ENCODE peak calls at places on chromosomes 6 and 20, in four cellular contexts. One of them, this sample, is unnamed.

GRCh38 chr6:158837684-158838625 is 18.8 kb upstream of the EZR start:
- DNase-seq in occipital lobe: no peak
- DNase-seq in fibroblast of villous mesenchyme: no peak
- DNase-seq in HEK293T: no peak
- DNase-seq in this sample: no peak

GRCh38 chr20:1964659-1965405 is 29.0 kb downstream of the PDYN start:
- DNase-seq in occipital lobe: no peak
- DNase-seq in fibroblast of villous mesenchyme: no peak
- DNase-seq in HEK293T: no peak
- DNase-seq in this sample: no peak

GRCh38 chr6:108677357-108677756 is 116.6 kb downstream of the FOXO3 start:
- DNase-seq in occipital lobe: no peak
- DNase-seq in fibroblast of villous mesenchyme: no peak
- DNase-seq in HEK293T: no peak
- DNase-seq in this sample: no peak

GRCh38 chr6:136528477-136528876 is 21.7 kb downstream of the MAP7 start:
- DNase-seq in occipital lobe: no peak
- DNase-seq in fibroblast of villous mesenchyme: no peak
- DNase-seq in HEK293T: no peak
- DNase-seq in this sample: no peak

GRCh38 chr20:51043811-51044210 is 20.9 kb upstream of the KCNG1 start:
- DNase-seq in occipital lobe: no peak
- DNase-seq in fibroblast of villous mesenchyme: no peak
- DNase-seq in HEK293T: no peak
- DNase-seq in this sample: no peak

GRCh38 chr6:4586469-4586859 is 189.7 kb upstream of the CDYL start:
- DNase-seq in occipital lobe: no peak
- DNase-seq in fibroblast of villous mesenchyme: no peak
- DNase-seq in HEK293T: no peak
- DNase-seq in this sample: no peak

GRCh38 chr6:5518936-5519491 is 257.7 kb downstream of the FARS2 start:
- DNase-seq in occipital lobe: no peak
- DNase-seq in fibroblast of villous mesenchyme: no peak
- DNase-seq in HEK293T: no peak
- DNase-seq in this sample: no peak

GRCh38 chr20:40691566-40692239 is 2.7 kb upstream of the MAFB start:
- DNase-seq in occipital lobe: no peak
- DNase-seq in fibroblast of villous mesenchyme: no peak
- DNase-seq in HEK293T: no peak
- DNase-seq in this sample: no peak

GRCh38 chr6:169766232-169766631 is 14.8 kb downstream of the ERMARD start:
- DNase-seq in occipital lobe: no peak
- DNase-seq in fibroblast of villous mesenchyme: peak
- DNase-seq in HEK293T: no peak
- DNase-seq in this sample: no peak

GRCh38 chr6:5208491-5208890 is 52.3 kb downstream of the LYRM4 start:
- DNase-seq in occipital lobe: no peak
- DNase-seq in fibroblast of villous mesenchyme: peak
- DNase-seq in HEK293T: no peak
- DNase-seq in this sample: no peak

GRCh38 chr6:142932788-142933362 is 12.1 kb downstream of the HIVEP2 start:
- DNase-seq in occipital lobe: no peak
- DNase-seq in fibroblast of villous mesenchyme: no peak
- DNase-seq in HEK293T: no peak
- DNase-seq in this sample: no peak

GRCh38 chr6:55636406-55637102 is 57.6 kb upstream of the HMGCLL1 start:
- DNase-seq in occipital lobe: no peak
- DNase-seq in fibroblast of villous mesenchyme: peak
- DNase-seq in HEK293T: no peak
- DNase-seq in this sample: no peak

GRCh38 chr6:29694637-29695036 is 13.7 kb upstream of the ZFP57 start:
- DNase-seq in occipital lobe: no peak
- DNase-seq in fibroblast of villous mesenchyme: no peak
- DNase-seq in HEK293T: no peak
- DNase-seq in this sample: no peak

GRCh38 chr20:13819885-13820645 is 35.2 kb downstream of the NDUFAF5 start:
- DNase-seq in occipital lobe: no peak
- DNase-seq in fibroblast of villous mesenchyme: peak
- DNase-seq in HEK293T: peak
- DNase-seq in this sample: no peak

GRCh38 chr20:47704746-47705496 is 80.4 kb downstream of the SULF2 start:
- DNase-seq in occipital lobe: peak
- DNase-seq in fibroblast of villous mesenchyme: no peak
- DNase-seq in HEK293T: no peak
- DNase-seq in this sample: no peak

GRCh38 chr6:69665437-69665836 is 131.4 kb downstream of the LMBRD1 start:
- DNase-seq in occipital lobe: no peak
- DNase-seq in fibroblast of villous mesenchyme: no peak
- DNase-seq in HEK293T: no peak
- DNase-seq in this sample: no peak

GRCh38 chr20:10788055-10788454 is 114.3 kb upstream of the JAG1 start:
- DNase-seq in occipital lobe: no peak
- DNase-seq in fibroblast of villous mesenchyme: no peak
- DNase-seq in HEK293T: no peak
- DNase-seq in this sample: no peak

GRCh38 chr6:165849539-165850430 is 186.7 kb upstream of the PDE10A start:
- DNase-seq in occipital lobe: no peak
- DNase-seq in fibroblast of villous mesenchyme: no peak
- DNase-seq in HEK293T: no peak
- DNase-seq in this sample: no peak

GRCh38 chr6:79250107-79250514 is 15.6 kb upstream of the HMGN3 start:
- DNase-seq in occipital lobe: no peak
- DNase-seq in fibroblast of villous mesenchyme: no peak
- DNase-seq in HEK293T: peak
- DNase-seq in this sample: no peak

GRCh38 chr20:22350624-22351023 is 233.7 kb downstream of the FOXA2 start:
- DNase-seq in occipital lobe: no peak
- DNase-seq in fibroblast of villous mesenchyme: no peak
- DNase-seq in HEK293T: no peak
- DNase-seq in this sample: no peak

GRCh38 chr20:47541355-47541922 is 39.8 kb downstream of the NCOA3 start:
- DNase-seq in occipital lobe: no peak
- DNase-seq in fibroblast of villous mesenchyme: no peak
- DNase-seq in HEK293T: no peak
- DNase-seq in this sample: no peak

GRCh38 chr20:35295058-35295457 is 2.8 kb upstream of the FAM83C start:
- DNase-seq in occipital lobe: no peak
- DNase-seq in fibroblast of villous mesenchyme: no peak
- DNase-seq in HEK293T: no peak
- DNase-seq in this sample: no peak